ENCODE peak calls at places on chromosomes 3 and 15, in four cellular contexts. T is A549, E is sigmoid colon, W is ovary. C is an unnamed sample.

GRCh38 chr3:95312650-95313049 is 1249.8 kb downstream of the NSUN3 start:
- DNase-seq in T (no peak), W (no peak), E (no peak), C (no peak)

GRCh38 chr3:28575100-28575747 is 226.6 kb upstream of the AZI2 start:
- DNase-seq in E (no peak), W (peak), T (no peak), C (peak)

GRCh38 chr3:139654637-139655365 is 23.0 kb downstream of the NMNAT3 start:
- DNase-seq in E (no peak), T (no peak), W (no peak), C (no peak)

GRCh38 chr3:77039606-77040553 is at the start of gene ROBO2:
- DNase-seq in W (peak), E (peak), T (no peak), C (peak)

GRCh38 chr3:97835761-97836160 is 13.9 kb downstream of the CRYBG3 start:
- DNase-seq in T (no peak), W (no peak), E (no peak), C (no peak)

GRCh38 chr3:102090646-102091045 is 241.3 kb downstream of the NFKBIZ start:
- DNase-seq in E (no peak), W (no peak), T (no peak), C (no peak)

GRCh38 chr3:13420051-13420816 is at the start of gene NUP210:
- DNase-seq in T (peak), E (no peak), W (no peak), C (peak)

GRCh38 chr3:111729087-111729846 is 129.8 kb upstream of the PHLDB2 start:
- DNase-seq in W (peak), T (no peak), E (peak), C (no peak)

GRCh38 chr3:147538034-147538433 is 128.9 kb downstream of the ZIC1 start:
- DNase-seq in W (no peak), T (no peak), E (no peak), C (no peak)

DNA sequence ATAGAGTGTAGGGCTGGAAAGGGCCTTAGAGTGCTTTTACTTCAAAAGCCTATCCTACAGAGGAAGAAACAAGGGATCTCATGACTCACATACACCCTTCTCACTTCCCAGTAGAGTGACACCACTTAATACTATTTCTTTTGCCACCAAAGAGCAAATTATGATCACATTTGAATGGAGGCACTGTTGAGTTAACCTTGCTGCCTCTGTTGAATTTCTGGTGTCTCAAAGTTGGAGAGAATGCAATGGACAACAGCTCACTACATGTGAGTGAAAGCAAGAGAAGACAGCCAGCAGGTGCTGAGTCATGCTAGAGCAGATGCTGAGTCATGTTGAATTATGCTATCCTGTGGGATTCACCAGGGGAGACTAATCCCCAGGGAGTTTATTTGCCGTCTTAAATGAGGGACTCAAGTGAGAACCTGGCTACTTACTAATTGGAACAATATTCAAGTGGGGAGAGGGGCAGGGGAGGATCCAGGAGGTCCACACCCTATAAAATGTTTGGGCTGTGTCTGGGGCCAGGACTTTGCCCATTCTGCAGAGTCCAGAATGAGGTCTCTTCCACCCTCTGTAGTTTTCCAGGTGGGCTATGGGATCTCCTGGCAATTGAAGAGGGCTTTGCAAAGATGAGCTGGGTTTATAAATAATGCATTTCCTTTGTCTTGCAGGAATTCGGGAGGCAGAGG is 35.8 kb downstream of the ST8SIA2 start:
- DNase-seq in E (no peak), T (peak), W (no peak), C (no peak)
- TF ChIP-seq EP300 in E (no peak), T (no peak), W (no peak), C (no peak)

DNA sequence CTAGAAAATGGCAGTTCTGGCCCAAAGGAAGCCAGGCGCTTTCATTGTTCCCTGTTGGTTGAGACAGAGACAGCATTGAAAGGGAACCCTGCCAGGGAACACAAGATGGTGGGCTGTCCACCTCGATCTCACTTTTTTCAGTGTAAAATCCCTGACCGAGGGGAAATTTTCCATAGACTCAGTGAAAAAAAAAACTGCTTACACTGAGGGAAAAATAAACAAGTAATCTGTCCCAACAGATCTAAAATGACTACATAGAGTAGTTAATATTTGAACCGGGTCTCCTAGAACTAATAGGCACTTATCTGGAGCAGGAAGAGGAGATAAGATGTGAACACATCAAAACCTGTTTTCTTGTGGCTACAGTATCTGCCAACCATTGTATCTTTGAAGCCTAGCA is 763.4 kb upstream of the GOLIM4 start:
- DNase-seq in W (no peak), E (no peak), T (no peak), C (no peak)
- TF ChIP-seq EP300 in W (no peak), E (no peak), T (no peak), C (no peak)

DNA sequence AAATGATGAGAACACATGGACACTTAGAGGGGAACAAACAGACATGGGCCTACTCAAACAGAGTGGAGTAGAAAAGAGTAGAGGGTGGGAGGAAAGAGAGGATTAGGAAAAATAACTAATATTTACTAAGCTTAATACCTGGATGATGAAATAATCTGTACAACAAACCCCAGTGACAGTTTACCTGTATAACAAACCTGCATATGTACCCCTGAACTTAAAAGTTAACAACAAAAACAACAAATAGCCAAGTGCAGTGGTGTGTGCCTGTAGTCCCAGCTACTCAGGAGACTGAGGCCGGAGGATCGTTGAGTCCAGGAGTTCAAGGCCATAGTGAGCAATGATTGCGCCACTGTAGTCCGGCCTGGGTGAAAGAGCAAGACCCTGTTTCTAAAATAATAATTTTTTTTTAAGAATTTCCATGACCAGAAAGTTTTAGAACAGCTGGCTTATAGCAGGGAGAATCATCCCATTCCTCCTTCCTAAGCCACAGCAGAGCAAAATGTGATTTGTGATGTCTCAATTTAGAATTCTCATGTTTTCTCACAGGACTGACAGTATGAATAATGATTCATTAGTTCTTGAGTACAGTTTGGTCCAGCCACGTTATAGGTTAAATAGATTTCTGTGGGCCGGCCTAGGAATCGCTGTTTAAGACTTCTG is 150.0 kb downstream of the ZNF609 start:
- DNase-seq in W (peak), E (no peak), T (no peak), C (no peak)
- TF ChIP-seq EP300 in W (no peak), E (no peak), T (no peak), C (no peak)

GRCh38 chr3:155859859-155860258 is 5.6 kb upstream of the SLC33A1 start:
- DNase-seq in W (no peak), T (peak), E (no peak), C (no peak)

GRCh38 chr3:155861476-155862183 is 7.4 kb upstream of the SLC33A1 start:
- DNase-seq in T (no peak), E (no peak), W (no peak), C (no peak)
- TF ChIP-seq EP300 in T (no peak), E (no peak), W (no peak), C (no peak)

DNA sequence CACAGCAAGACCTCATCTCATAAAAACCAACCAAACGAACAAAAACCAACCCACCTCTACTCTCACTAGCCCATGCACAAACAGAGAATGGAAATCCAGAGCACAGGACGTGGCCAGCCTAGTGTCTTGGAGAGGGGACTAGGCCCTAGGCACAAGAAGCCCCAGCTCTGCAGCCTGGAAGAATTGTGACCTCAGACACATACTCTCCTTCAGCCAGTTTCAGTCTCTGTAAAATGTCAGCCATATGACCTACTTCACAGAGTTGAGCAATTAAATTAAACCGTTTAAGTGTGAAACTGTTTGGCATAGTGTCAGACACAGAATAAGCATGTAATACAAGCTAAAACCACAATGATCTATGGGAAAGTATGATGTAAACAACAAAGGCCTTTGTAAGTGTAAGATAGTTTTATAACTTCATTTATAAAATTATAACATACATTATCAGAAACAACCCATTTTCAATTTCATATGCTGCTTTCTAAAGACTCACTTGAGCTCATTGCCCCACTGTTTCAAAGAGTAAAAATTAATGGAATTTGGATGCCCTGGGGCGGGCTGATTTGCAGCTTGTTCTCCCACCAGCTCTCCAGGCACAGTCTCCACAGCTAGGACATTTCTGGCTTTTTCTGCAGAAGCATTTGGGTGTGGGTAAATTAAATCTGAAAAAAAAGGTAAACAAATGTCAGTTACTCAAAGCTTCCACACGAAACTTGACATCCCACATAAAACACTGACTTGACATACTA is 32.9 kb downstream of the TBC1D2B start:
- DNase-seq in E (no peak), T (no peak), W (no peak), C (no peak)
- TF ChIP-seq EP300 in E (no peak), T (no peak), W (no peak), C (no peak)

DNA sequence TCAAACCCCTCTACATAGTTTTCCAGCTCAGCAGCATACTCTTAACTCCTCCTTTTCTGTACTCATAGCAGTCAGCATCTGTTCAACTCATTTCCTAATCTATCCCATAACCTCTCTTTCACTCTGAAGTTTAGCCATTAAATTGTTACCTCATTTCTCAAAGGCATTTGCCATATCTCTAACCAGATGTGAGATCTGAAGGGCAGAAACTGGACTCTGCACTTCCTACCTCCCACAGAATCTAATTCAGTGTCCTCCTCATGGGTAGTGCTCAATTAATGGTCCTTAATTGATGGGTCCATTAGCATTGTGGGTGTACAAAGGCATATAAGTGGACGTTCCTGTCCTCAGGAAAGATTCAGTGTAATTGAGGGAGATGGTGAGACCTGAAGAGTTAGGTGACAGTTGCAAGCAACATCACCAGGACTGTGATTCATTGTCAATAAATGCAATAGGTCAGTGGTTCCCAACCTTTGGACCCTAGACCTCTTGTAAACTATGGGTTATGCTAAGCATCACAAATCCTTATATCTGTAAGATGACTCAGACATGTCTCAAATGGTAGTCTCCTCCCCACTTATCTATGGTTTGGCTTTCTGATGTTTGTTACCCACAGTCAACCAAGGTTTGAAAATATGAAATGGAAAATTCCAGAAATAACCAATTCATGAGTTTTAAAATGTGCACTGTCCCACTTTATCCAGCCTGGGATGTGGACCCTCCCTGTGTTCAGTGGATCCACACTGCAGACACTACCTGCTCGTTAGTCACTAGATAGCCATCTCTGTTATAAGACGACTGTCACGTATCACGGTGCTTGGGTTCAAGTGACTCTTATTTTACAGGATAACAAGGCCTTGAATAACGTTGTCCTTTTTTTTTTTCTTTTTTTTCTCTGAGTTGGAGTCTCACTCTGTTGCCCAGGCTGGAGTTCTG is 25.0 kb upstream of the UACA start:
- DNase-seq in E (no peak), T (peak), W (no peak), C (no peak)
- TF ChIP-seq EP300 in E (no peak), T (peak), W (no peak), C (no peak)

DNA sequence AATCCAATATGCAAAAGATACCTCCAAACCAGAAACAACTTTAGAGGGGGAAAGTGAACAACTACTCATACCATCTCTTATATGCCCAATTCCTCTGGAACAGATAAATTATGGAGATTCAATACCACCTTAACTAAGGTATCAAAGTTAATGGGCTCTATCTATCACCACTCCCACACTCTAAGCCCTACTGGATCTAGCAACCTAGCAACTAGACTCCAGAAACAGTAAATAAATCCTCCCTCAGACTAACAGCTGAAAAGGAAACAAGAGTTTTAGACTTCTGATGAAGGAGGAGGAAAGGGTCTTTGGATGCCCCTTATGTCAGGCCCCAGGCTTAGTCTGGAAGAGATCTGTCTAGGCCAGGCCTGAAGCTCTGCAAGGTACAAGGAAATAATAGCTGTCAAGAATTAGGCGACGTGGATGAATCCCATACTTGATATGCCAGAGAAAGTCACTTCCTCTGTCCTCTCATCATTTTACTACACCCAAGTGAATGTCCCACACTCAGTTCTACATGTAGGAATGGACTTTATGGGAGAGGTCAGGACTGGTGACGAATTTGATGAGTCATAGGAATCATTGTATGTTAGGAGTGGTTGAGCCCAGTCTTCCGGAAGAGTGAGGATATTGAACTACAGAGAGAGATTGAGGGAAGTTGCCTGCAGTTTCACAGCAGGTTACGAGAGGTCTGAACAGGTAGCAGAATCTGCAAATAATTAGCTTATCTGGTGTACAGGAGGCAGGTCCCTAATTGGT is 113.8 kb downstream of the AKAP13 start:
- DNase-seq in W (no peak), T (peak), E (no peak), C (no peak)
- TF ChIP-seq EP300 in W (no peak), T (no peak), E (no peak), C (no peak)

DNA sequence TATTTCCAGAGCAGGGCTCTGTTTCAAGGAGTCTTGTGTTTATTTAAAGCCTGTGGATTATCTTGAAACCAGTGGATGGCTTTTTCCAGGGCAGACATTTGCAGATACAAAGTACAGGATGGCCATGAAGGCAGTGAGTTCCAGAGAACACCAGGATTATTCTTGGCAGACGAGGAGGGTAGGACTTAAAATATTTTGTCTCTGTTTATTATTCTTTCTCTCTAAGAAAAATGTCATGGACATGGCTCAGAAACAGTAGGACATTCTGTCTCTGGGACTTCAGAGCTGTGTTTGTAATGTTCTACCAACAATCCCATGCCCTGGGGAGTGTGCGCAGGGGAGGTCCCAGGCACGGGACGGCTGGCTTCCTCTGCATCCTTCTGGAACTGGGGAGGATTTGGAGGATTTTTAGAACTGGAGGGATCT is 125.9 kb downstream of the ATP10A start:
- DNase-seq in W (no peak), E (peak), T (no peak), C (no peak)
- TF ChIP-seq EP300 in W (no peak), E (peak), T (no peak), C (peak)

GRCh38 chr3:125156491-125156890 is 56.1 kb downstream of the SLC12A8 start:
- DNase-seq in E (no peak), T (no peak), W (no peak), C (no peak)

GRCh38 chr3:125154110-125154509 is 58.4 kb downstream of the SLC12A8 start:
- DNase-seq in E (no peak), T (no peak), W (no peak), C (no peak)

GRCh38 chr3:125151916-125152315 is 60.6 kb downstream of the SLC12A8 start:
- DNase-seq in T (no peak), E (no peak), W (no peak), C (no peak)

GRCh38 chr3:125157183-125157582 is 55.4 kb downstream of the SLC12A8 start:
- DNase-seq in E (no peak), T (no peak), W (no peak), C (no peak)

DNA sequence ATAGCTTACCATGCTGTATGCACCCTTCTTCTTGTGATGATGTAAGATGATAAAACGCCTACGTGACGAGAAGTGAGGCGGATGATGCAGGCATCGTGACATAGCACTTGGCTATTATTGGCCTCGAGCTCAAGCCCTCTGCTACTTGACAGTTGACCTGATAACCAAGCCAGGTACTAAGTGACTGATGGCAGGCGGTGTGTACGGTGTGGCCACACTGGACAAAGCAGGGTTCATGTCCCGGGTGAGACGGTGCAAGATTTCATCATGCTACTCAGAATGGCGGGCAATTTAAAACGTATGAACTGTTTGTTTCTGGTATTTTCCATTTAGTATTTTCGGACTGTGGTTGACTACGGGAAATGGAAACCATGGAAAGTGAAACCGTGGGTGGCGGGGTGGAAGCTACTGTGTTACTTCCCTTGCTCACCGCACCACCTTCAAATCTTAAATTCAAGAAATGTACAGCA is 57.7 kb downstream of the SLC12A8 start:
- DNase-seq in W (no peak), E (no peak), T (no peak), C (no peak)
- TF ChIP-seq EP300 in W (no peak), E (no peak), T (no peak), C (no peak)

DNA sequence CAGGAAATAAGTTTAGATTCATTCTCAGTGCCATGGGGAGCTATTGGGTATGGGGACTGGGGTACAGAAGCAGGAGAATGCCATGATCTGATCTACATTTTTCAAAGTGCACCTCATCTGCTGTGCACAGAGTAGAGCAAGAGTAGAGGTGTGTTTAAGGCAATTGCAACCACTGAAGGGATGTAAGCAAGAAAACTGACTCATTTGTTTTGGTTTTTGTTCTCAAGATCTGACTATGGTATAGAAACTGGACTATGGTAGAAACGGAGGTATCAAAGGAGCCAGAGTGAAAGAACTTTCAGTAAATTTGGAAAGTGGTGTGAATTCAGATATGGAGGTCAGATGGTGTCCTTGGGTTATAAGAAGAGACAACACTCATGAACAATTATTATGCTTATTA is 86.2 kb upstream of the CMSS1 start:
- DNase-seq in E (no peak), T (no peak), W (no peak), C (no peak)
- TF ChIP-seq EP300 in E (no peak), T (no peak), W (no peak), C (no peak)